ENCODE peak calls at places on chromosomes 2 and 18, in five cellular contexts. U is mammary epithelial cell, J is cardiac muscle cell, N is endothelial cell, W is epithelial cell of esophagus. G is an unnamed sample.

GRCh38 chr2:38460313-38460712 is 83.2 kb upstream of the ATL2 start:
- DNase-seq in U (no peak), J (no peak), N (no peak), W (no peak), G (no peak)

GRCh38 chr2:151891566-151892194 is 63.5 kb upstream of the ARL5A start:
- DNase-seq in U (no peak), J (no peak), N (no peak), W (no peak), G (no peak)

GRCh38 chr2:123732563-123732962 is 292.5 kb upstream of the CNTNAP5 start:
- DNase-seq in U (no peak), J (no peak), N (no peak), W (peak), G (peak)

GRCh38 chr2:165268751-165269150 is 29.5 kb downstream of the SCN2A start:
- DNase-seq in U (no peak), J (no peak), N (no peak), W (no peak), G (no peak)

GRCh38 chr18:76621782-76622495 is 126.9 kb upstream of the ZNF516 start:
- DNase-seq in U (peak), J (no peak), N (no peak), W (peak), G (no peak)

GRCh38 chr2:112749755-112750559 is 14.5 kb downstream of the CKAP2L start:
- DNase-seq in U (peak), J (peak), N (peak), W (peak), G (peak)

GRCh38 chr2:211745295-211746097 is 793.1 kb downstream of the ERBB4 start:
- DNase-seq in U (peak), J (peak), N (peak), W (peak), G (peak)

GRCh38 chr18:44683566-44683965 is 2.9 kb downstream of the SETBP1 start:
- DNase-seq in U (no peak), J (no peak), N (no peak), W (no peak), G (no peak)

GRCh38 chr18:36321636-36322407 is 24.3 kb downstream of the FHOD3 start:
- DNase-seq in U (peak), J (no peak), N (no peak), W (peak), G (peak)

DNA sequence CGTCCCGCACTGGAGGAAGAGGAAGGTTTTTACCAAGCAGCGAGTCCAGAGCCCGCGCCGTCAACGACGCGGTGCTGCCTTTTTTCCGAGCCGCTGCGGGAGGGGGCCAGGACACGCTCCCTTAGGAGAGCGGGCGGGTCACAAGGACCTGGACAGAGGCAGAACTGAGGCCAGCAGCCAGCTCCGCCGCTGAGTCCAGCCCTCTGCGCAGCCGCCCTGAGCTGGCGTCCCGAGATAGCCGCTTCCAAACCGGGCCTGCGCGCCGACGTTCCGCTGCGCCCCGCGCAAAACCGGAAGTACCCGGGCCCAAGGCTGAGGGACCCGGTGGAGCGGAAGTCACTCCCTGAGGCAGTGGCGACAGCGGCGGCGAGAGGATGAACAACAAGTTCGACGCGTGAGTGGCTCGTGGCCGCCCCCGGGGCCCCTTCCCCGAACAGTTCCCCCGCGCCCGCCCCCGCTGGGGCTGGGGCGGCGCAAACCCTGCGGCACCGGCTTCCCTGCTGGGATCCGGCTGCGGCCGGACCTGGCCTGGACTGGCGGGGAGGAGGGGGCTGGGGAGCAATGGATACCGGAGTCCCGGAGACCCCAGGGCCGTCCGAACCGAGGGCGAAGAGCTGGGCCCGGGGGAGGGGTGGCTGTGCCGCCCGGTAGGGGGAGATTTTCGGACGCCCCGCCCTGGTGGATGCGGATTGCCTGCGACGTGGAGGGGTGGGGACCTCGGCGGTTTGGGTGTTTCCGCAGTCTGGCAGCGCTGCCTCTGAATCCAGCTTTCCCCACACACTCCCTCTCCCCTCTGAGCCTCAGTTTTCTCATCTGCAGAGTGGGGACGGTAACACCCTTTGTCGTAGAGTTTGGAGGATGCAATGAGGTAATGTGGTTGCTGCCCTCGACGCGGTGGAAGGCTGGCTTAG is at the start of the genes EIF4E2 and TIGD1:
- DNase-seq in U (peak), J (peak), N (peak), W (peak), G (peak)
- TF ChIP-seq CTCF in U (peak), J (peak), N (peak), W (peak), G (no peak)

GRCh38 chr2:26503238-26503880 is 25.4 kb upstream of the OTOF start:
- DNase-seq in U (peak), J (peak), N (peak), W (peak), G (peak)
- TF ChIP-seq CTCF in U (peak), J (peak), N (peak), W (peak), G (peak)

GRCh38 chr2:171066110-171066509 is 94.6 kb downstream of the TLK1 start:
- DNase-seq in U (no peak), J (no peak), N (no peak), W (no peak), G (no peak)
- TF ChIP-seq CTCF in U (no peak), J (no peak), N (no peak), W (no peak), G (no peak)

DNA sequence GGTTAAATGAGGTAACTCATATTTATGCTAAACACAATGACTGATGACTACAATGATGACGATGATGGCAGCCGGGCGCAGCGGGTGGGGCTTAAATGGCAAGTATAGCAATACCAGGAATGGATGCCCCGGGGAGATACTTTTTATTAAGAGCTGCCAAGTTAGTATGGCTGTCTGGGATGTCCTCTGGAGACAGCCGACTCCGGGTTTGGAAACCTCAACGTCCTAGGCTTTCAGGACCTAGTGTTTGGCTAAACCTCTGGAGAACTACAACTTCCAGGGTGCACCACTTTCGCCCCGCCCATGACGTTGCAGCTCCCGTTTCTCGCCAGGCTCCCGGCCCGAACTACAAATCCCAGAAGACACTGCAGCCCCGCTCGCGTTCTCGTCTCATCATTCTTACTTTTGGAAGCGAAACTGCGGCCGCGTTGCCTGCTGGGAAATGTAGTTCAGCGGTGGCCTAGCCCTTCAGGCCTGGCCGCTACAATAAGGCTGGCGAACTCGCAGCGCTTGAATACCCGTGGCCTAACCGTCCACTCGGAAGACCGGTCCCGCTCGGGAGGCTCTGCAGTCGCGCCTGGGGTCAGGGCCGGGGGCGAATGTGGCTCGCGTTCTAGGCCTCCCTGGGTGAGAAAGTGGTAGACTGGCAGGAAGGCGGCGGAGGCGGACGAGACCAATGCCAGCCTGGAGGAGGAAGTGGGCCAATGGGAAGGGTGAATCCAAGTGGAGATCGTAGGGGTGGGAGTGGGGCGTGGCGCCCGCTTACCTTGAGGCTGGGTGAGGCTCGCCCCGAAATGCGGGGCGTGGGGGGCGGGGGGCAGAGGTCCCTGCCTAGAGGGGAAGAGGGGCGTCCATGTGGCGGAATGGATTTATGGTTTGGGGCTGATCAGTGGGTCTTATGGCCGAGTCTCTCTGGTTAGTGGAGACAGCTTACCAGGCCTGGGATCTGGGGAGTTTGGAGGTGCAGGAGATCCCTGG is at the start of gene SMARCAL1:
- DNase-seq in U (peak), J (peak), N (peak), W (peak), G (peak)
- TF ChIP-seq CTCF in U (no peak), J (no peak), N (no peak), W (no peak), G (no peak)

DNA sequence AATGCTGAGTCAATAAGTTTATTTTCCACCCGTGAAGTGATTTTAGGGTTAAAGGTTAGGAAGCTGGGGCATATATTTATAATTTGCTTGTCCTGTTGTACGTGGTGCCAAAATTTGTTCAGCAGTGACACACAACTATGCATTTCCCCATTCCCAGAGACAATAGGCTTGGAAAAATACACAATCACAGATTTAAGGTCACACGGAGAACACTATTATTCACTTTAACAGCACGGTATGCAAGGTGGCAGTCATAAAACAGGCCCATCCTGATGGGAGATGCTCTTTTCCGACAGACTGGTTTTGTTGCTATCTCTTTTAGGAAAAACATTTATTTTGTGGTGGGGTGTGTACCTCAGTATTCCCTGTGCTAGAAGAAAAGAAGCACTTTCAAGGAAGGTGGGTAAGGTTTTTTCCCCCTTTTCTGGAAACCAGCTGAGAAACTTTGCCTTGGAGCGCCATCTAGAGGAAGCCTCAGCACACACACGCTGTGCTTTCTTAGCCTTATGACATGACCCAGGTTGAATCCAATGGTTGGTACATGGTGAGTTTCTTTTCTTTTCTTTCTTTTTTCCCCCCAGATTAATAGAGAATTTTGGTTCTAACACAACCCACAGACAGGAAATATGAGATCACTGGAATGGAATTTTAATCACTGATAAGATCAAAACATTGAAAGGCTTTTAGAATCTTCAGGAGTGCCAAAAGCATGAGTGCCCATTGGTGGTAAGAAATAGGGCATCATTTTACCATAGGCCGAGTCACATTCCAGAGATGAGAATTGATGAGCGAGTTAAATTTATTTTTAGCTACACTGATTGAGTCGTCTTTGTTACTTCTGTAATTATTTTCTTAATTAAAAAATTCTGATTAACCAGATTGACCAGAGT is 332.1 kb downstream of the AGPS start:
- DNase-seq in U (peak), J (peak), N (peak), W (peak), G (peak)
- TF ChIP-seq CTCF in U (peak), J (peak), N (peak), W (peak), G (peak)

DNA sequence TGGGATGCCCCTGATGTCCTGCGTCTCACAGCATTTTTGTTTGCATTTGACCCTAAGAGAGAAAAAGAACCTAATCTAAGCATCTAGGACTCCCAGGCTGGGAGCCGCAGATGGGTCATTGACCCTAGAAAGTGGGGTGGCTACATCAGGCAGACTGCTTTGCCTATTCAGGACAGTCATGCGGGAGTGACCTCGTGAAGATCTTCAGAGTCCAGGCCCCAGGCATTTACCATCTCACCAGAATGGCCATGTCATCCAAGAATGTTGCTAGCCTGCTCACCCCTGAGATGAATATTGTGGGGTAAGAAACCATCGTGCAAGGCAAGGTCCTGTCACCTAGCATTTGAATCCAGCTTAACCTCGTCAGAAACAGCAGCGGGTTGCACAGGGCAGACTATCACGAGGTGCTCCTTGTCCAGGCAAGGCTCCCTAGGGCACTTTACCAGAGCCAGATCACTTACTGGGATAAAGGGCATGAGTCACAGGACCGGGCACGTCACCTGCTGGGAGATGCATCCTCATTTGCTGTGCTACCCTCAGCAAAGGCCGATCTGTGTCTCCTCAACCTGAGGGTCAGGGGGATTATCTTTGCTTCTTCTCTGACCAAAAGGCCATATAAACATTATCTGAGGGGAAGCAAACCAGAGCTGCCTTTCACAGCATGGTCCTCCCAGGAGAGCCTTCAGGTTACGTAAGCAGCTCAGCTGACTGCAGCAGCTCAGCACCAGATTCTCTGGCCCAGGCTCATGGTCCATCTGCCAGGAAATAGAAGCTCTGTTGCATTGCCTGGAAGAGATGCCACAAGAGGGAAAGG is 162.3 kb downstream of the ACKR3 start:
- DNase-seq in U (peak), J (no peak), N (no peak), W (peak), G (peak)
- TF ChIP-seq CTCF in U (no peak), J (no peak), N (no peak), W (no peak), G (no peak)

GRCh38 chr2:74739129-74739528 is 85.1 kb downstream of the SEMA4F start:
- DNase-seq in U (no peak), J (no peak), N (no peak), W (no peak), G (no peak)

GRCh38 chr2:74741076-74741460 is 87.0 kb downstream of the SEMA4F start:
- DNase-seq in U (no peak), J (no peak), N (no peak), W (no peak), G (no peak)

GRCh38 chr2:74741651-74742050 is 87.6 kb downstream of the SEMA4F start:
- DNase-seq in U (no peak), J (no peak), N (no peak), W (peak), G (no peak)

GRCh38 chr2:74739733-74740241 is 85.7 kb downstream of the SEMA4F start:
- DNase-seq in U (no peak), J (peak), N (no peak), W (no peak), G (no peak)

GRCh38 chr2:74740395-74741075 is 86.5 kb downstream of the SEMA4F start:
- DNase-seq in U (peak), J (no peak), N (no peak), W (peak), G (peak)
- TF ChIP-seq CTCF in U (peak), J (peak), N (no peak), W (no peak), G (no peak)

DNA sequence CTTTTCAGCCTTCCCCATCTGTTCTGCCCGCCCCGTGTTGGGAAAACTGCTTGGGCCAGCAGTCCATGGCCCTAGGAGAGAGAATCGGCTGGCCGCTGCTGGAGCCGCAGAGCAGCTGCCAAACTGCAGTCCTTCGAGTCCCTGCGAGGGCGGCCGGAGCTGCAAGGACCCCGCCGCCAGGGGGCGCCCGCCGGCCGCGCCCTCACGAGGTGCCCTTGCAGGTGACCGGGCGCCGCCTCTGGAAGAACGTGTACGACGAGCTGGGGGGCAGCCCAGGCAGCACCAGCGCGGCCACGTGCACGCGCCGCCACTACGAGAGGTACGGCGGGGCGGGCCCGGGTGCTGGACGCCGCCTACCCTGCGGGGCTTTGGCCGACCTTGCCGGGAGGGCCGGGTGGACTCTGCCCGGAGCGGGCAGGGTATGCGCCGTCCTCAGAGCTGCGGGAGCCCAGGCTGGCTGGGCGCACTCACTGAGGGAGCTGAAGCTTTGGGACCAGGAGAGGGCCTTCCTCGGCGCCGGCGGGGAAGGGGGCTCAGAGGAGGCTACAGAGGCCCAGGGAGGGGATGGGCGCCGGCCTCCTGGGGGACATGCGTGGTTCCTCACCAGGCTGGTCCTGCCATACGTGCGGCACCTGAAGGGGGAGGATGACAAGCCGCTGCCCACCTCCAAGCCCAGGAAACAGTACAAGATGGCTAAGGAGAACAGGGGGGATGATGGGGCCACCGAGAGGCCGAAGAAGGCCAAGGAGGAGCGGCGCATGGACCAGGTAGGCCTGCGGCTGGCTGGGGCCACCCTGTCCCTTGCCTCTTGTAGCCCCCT is 13.6 kb downstream of the ARID5A start:
- DNase-seq in U (no peak), J (peak), N (peak), W (peak), G (no peak)
- TF ChIP-seq CTCF in U (peak), J (peak), N (peak), W (no peak), G (no peak)

GRCh38 chr2:146821836-146822316 is 1023.0 kb upstream of the ACVR2A start:
- DNase-seq in U (peak), J (no peak), N (no peak), W (peak), G (peak)
- TF ChIP-seq CTCF in U (peak), J (peak), N (no peak), W (no peak), G (no peak)

GRCh38 chr2:54683596-54683995 is 39.9 kb upstream of the EML6 start:
- DNase-seq in U (no peak), J (no peak), N (no peak), W (no peak), G (no peak)
- TF ChIP-seq CTCF in U (no peak), J (no peak), N (no peak), W (no peak), G (no peak)